ENCODE peak calls at places on chromosomes 5 and 9, in five cellular contexts. F, O, Q, T and A are unnamed samples.

GRCh38 chr5:133967715-133968056 is 739 bp downstream of the C5orf15 start:
- DNase-seq in Q (peak), F (no peak), T (peak), O (no peak), A (no peak)

GRCh38 chr5:176596689-176597416 is 13.1 kb downstream of the GPRIN1 start:
- DNase-seq in O (no peak), Q (peak), F (peak), T (no peak), A (peak)

GRCh38 chr5:132425009-132425937 is 55.8 kb downstream of the SLC22A5 start:
- DNase-seq in F (no peak), T (no peak), O (peak), Q (peak), A (peak)

GRCh38 chr5:10268100-10268499 is 18.0 kb downstream of the CCT5 start:
- DNase-seq in O (no peak), F (no peak), Q (no peak), T (no peak), A (no peak)

GRCh38 chr5:168073311-168073710 is 218.1 kb upstream of the WWC1 start:
- DNase-seq in Q (no peak), F (no peak), O (no peak), T (no peak), A (no peak)

GRCh38 chr5:171610053-171610452 is 175.6 kb upstream of the SMIM23 start:
- DNase-seq in T (no peak), O (no peak), F (no peak), Q (no peak), A (no peak)

GRCh38 chr5:90803891-90804290 is 245.3 kb downstream of the ADGRV1 start:
- DNase-seq in T (no peak), O (no peak), F (no peak), Q (peak), A (no peak)

GRCh38 chr5:78838753-78839152 is 146.4 kb downstream of the ARSB start:
- DNase-seq in T (no peak), O (no peak), F (no peak), Q (no peak), A (no peak)

GRCh38 chr5:112546946-112547647 is 128.0 kb upstream of the EPB41L4A start:
- DNase-seq in O (no peak), F (no peak), Q (no peak), T (no peak), A (no peak)

GRCh38 chr5:87268126-87268969 is 665 bp downstream of the RASA1 start:
- DNase-seq in T (peak), O (peak), F (peak), Q (peak), A (peak)

GRCh38 chr5:168219515-168220410 is 71.7 kb upstream of the WWC1 start:
- DNase-seq in Q (peak), F (no peak), T (no peak), O (peak), A (peak)

GRCh38 chr9:97243606-97244005 is 63.9 kb upstream of the CCDC180 start:
- DNase-seq in O (no peak), Q (no peak), F (no peak), T (no peak), A (no peak)

GRCh38 chr5:159052282-159053011 is 47.3 kb downstream of the EBF1 start:
- DNase-seq in F (no peak), Q (no peak), O (no peak), T (no peak), A (peak)

GRCh38 chr9:115923903-115924668 is 229.5 kb upstream of the PAPPA start:
- DNase-seq in T (no peak), O (peak), F (no peak), Q (peak), A (no peak)

GRCh38 chr5:56561-57290 is 35.2 kb upstream of the PLEKHG4B start:
- DNase-seq in O (peak), Q (peak), T (no peak), F (no peak), A (peak)

GRCh38 chr5:53381-54174 is 38.4 kb upstream of the PLEKHG4B start:
- DNase-seq in T (peak), O (peak), Q (peak), F (no peak), A (peak)

GRCh38 chr5:51500-51823 is 40.5 kb upstream of the PLEKHG4B start:
- DNase-seq in T (no peak), O (no peak), F (no peak), Q (no peak), A (peak)

GRCh38 chr5:54175-54730 is 37.7 kb upstream of the PLEKHG4B start:
- DNase-seq in T (no peak), O (no peak), Q (no peak), F (no peak), A (peak)

DNA sequence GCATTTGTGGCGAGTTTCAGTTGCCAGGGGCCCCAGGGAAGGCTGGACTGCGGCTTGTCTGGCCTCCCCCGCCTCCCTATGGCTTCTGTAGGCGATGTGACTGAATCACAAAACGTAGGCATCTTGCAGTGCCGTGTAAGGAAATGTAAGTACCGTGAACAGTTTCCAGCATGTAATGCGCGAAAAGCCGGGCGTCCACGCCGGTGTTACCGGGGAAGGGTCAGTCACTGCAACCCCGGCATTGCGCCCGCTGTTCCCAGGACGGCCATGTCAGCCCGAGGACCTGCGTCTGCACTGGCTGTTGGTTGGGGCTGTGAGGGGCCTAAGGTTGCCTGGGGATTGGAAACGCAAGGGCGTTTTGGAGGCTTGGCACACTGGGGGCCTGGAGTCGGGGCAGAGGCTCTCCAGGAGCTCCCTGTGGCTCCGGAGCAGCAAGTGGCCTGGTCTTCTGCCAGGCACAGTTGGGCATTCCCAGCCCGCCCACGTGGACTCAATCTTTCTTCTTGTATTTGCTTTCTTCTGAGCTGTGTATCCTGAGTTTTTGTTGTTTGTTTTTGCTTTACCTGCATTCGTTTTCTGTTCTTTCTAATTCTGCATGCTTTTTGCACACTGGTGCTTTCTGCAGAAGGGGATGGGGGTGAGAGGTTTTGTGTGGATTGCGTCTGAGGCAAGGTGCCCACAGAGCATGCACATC is 36.9 kb upstream of the PLEKHG4B start:
- DNase-seq in O (no peak), T (no peak), Q (no peak), F (no peak), A (peak)
- H3K4me3 ChIP-seq in O (no peak), T (no peak), Q (no peak), F (no peak), A (no peak)

GRCh38 chr5:22899341-22899740 is 46.2 kb upstream of the CDH12 start:
- DNase-seq in F (no peak), Q (no peak), T (no peak), O (no peak), A (no peak)
- H3K4me3 ChIP-seq in F (no peak), Q (no peak), T (no peak), O (no peak), A (no peak)

GRCh38 chr5:141680178-141680577 is 1.9 kb downstream of the ARAP3 start:
- DNase-seq in Q (no peak), T (peak), F (peak), O (no peak), A (no peak)

GRCh38 chr5:141681295-141681694 is 735 bp downstream of the ARAP3 start:
- DNase-seq in F (no peak), T (no peak), Q (no peak), O (no peak), A (no peak)

GRCh38 chr5:141683596-141684161 is 1.6 kb upstream of the ARAP3 start:
- DNase-seq in Q (no peak), T (no peak), F (no peak), O (no peak), A (no peak)

GRCh38 chr5:141681695-141682641 is at the start of gene ARAP3:
- DNase-seq in O (peak), F (peak), T (peak), Q (peak), A (peak)

GRCh38 chr5:141680751-141681201 is 1.3 kb downstream of the ARAP3 start:
- DNase-seq in O (peak), T (peak), Q (no peak), F (peak), A (peak)
- H3K4me3 ChIP-seq in O (peak), T (peak), Q (no peak), F (no peak), A (peak)

GRCh38 chr9:135887585-135888050 is 19.7 kb downstream of the CAMSAP1 start:
- DNase-seq in T (no peak), Q (no peak), O (no peak), F (no peak), A (peak)

GRCh38 chr9:135887021-135887507 is 20.3 kb downstream of the CAMSAP1 start:
- DNase-seq in T (peak), Q (no peak), O (no peak), F (no peak), A (no peak)

GRCh38 chr9:135889564-135890189 is 17.7 kb downstream of the CAMSAP1 start:
- DNase-seq in T (no peak), O (no peak), F (no peak), Q (no peak), A (peak)

GRCh38 chr9:135888766-135889394 is 18.5 kb downstream of the CAMSAP1 start:
- DNase-seq in O (no peak), T (no peak), F (no peak), Q (no peak), A (no peak)

DNA sequence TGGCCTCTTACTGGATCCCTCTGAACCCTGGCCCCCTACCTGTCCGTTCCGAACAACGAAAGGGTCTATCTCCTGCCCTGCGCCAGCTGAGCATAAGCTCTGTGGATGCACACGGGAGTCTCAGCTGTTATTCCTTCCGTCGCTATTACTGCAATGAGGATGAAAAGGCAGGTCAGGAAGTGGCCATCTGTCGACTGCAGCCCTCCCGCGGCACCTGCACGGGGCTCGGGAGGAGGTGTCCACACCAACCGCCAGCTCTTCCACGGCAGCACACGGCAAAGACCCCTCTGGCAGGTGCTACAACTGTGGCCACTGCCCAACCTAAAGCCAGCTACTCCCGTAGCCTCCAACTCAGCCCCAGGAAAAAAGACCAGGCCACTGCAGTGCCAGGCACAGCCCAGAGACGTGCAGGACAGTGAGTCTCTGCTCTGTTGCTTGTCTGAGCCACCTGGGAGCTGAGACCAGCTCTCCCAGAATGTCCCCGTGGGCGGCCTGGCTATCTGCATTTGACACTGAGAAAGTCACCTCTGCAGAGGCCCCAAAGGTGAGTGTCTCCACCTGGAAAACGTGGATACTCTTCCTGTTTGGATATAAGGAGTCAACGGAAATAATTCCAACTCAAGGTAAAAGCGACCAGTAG is 19.1 kb downstream of the CAMSAP1 start:
- DNase-seq in T (no peak), Q (no peak), O (no peak), F (no peak), A (no peak)
- H3K4me3 ChIP-seq in T (no peak), Q (no peak), O (no peak), F (no peak), A (no peak)